ENCODE peak calls at places on chromosomes 12 and 14, in eight cellular contexts. U is lower lobe of right lung, P is iPS DF 6.9, N is right atrium auricular region, T is psoas muscle, E is small intestine, L is Panc1, X is heart right ventricle. J is an unnamed sample.

GRCh38 chr12:6069452-6070093 is 54.9 kb downstream of the VWF start:
- DNase-seq in X (no peak), P (no peak), L (no peak), T (no peak), U (no peak), N (peak; percentile 81), E (peak; percentile 20), J (no peak)

GRCh38 chr14:95300002-95300696 is 19.6 kb downstream of the CLMN start:
- DNase-seq in P (no peak), N (no peak), X (no peak), T (no peak), L (no peak), E (peak; percentile 76), U (no peak), J (no peak)

GRCh38 chr14:75832621-75833297 is 149.0 kb downstream of the TGFB3 start:
- DNase-seq in X (no peak), P (no peak), T (no peak), E (peak; percentile 48), U (no peak), N (no peak), L (no peak), J (no peak)

GRCh38 chr12:53123578-53124351 is 20.5 kb downstream of the SOAT2 start:
- DNase-seq in X (no peak), T (no peak), P (no peak), N (no peak), L (no peak), E (no peak), U (no peak), J (no peak)

GRCh38 chr12:27468241-27468640 is 21.7 kb downstream of the SMCO2 start:
- DNase-seq in U (no peak), X (no peak), E (peak; percentile 2), N (no peak), L (no peak), T (no peak), P (no peak), J (no peak)

GRCh38 chr12:46217686-46218508 is 50.9 kb downstream of the SLC38A1 start:
- DNase-seq in T (no peak), E (peak; percentile 55), N (no peak), X (no peak), L (no peak), U (no peak), P (no peak), J (no peak)

GRCh38 chr14:31126680-31127079 is 80.9 kb downstream of the HECTD1 start:
- DNase-seq in N (no peak), P (no peak), T (no peak), E (no peak), L (no peak), U (no peak), X (no peak), J (no peak)

GRCh38 chr12:14264777-14265176 is 100.7 kb upstream of the ATF7IP start:
- DNase-seq in T (no peak), X (no peak), L (no peak), N (no peak), P (no peak), U (no peak), E (no peak), J (no peak)

GRCh38 chr14:100484531-100485267 is 102.5 kb downstream of the BEGAIN start:
- DNase-seq in L (no peak), X (no peak), T (no peak), E (no peak), N (no peak), P (no peak), U (no peak), J (no peak)

GRCh38 chr12:53468286-53468685 is 16.4 kb downstream of the PCBP2 start:
- DNase-seq in N (no peak), T (no peak), U (no peak), P (no peak), X (no peak), E (no peak), L (no peak), J (no peak)

GRCh38 chr12:130685250-130685649 is 30.8 kb downstream of the RIMBP2 start:
- DNase-seq in X (no peak), L (no peak), P (no peak), T (no peak), N (no peak), E (no peak), U (no peak), J (no peak)

GRCh38 chr14:105071942-105072341 is 6.7 kb upstream of the GPR132 start:
- DNase-seq in T (peak; percentile 36), L (no peak), X (no peak), U (no peak), E (no peak), P (no peak), N (no peak), J (no peak)
- H3K4me1 ChIP-seq in T (no peaks in the 10 kb centered on the region), L (no peaks in the 10 kb centered on the region), X (peaks cover 18% of the 10 kb centered on the region), U (peaks cover 36% of the 10 kb centered on the region), E (no peaks in the 10 kb centered on the region), P (no peaks in the 10 kb centered on the region), N (no peaks in the 10 kb centered on the region), J (no peaks in the 10 kb centered on the region)

GRCh38 chr14:104784846-104785707 is 10.5 kb downstream of the AKT1 start:
- DNase-seq in P (no peak), L (no peak), T (no peak), N (no peak), X (no peak), E (no peak), U (peak; percentile 74), J (no peak)
- H3K27ac ChIP-seq in P (no peak overlapping the region), L (no peak overlapping the region), T (no peak overlapping the region), N (no peak overlapping the region), X (no peak overlapping the region), E (no peak overlapping the region), U (peak overlapping the region; percentile 41), J (peak overlapping the region; percentile 73)

GRCh38 chr12:109873653-109874052 is 6.7 kb downstream of the GLTP start:
- DNase-seq in E (no peak), T (no peak), L (no peak), U (no peak), N (no peak), P (no peak), X (no peak), J (peak; percentile 77)
- H3K4me1 ChIP-seq in E (peaks cover 4% of the 10 kb centered on the region), T (peaks cover 5% of the 10 kb centered on the region), L (peaks cover 10% of the 10 kb centered on the region), U (peaks cover 36% of the 10 kb centered on the region), N (no peaks in the 10 kb centered on the region), P (no peaks in the 10 kb centered on the region), X (peaks cover 29% of the 10 kb centered on the region), J (peaks cover 3% of the 10 kb centered on the region)

DNA sequence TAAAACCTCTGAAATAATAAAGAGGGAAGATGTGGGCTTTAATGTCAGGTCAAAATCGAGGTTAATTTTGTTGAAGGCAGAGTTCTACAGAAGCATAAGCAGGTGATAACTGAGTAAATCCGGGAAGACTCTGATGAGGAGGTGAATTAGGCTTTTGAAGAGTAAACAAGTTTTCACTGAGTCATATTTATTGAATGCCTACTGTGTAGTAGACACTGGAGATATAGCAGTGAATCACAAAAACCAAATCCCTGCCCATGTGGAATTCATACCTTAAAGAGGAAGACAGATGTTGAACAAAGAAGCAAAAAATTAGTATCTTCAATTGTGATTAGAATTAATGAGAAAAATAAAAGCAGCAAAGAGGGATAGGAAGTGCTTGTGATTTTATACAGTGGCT is 46.9 kb downstream of the BHLHE41 start:
- DNase-seq in T (no peak), E (no peak), N (no peak), L (no peak), X (no peak), U (no peak), P (no peak), J (no peak)
- H3K27ac ChIP-seq in T (no peak overlapping the region), E (no peak overlapping the region), N (no peak overlapping the region), L (peak overlapping the region; percentile 15), X (no peak overlapping the region), U (no peak overlapping the region), P (no peak overlapping the region), J (no peak overlapping the region)

GRCh38 chr14:59483819-59484610 is at the start of the genes JKAMP and L3HYPDH:
- DNase-seq in L (peak; percentile 73), E (peak; percentile 95), X (peak; percentile 98), U (peak; percentile 99), N (peak; percentile 95), T (peak; percentile 99), P (peak; percentile 92), J (peak; percentile 90)

GRCh38 chr14:59482120-59482434 is 2.1 kb downstream of the L3HYPDH start:
- DNase-seq in E (no peak), X (no peak), L (peak; percentile 25), T (no peak), N (no peak), U (no peak), P (no peak), J (no peak)

GRCh38 chr14:59483360-59483759 is 848 bp downstream of the L3HYPDH start:
- DNase-seq in X (no peak), P (no peak), U (no peak), T (no peak), E (peak; percentile 25), L (peak; percentile 1), N (no peak), J (no peak)

GRCh38 chr14:59481407-59482119 is 2.6 kb downstream of the L3HYPDH start:
- DNase-seq in E (no peak), U (no peak), N (no peak), P (no peak), T (no peak), L (no peak), X (no peak), J (no peak)

GRCh38 chr14:59482471-59483331 is 1.5 kb downstream of the L3HYPDH start:
- DNase-seq in L (peak; percentile 56), X (peak; percentile 38), T (no peak), N (no peak), P (no peak), U (no peak), E (peak; percentile 35), J (no peak)
- H3K4me1 ChIP-seq in L (peaks cover 19% of the 10 kb centered on the region), X (peaks cover 67% of the 10 kb centered on the region), T (peaks cover 49% of the 10 kb centered on the region), N (no peaks in the 10 kb centered on the region), P (no peaks in the 10 kb centered on the region), U (peaks cover 49% of the 10 kb centered on the region), E (peaks cover 6% of the 10 kb centered on the region), J (peaks cover 4% of the 10 kb centered on the region)

J was measured in breast epithelium.